ENCODE peak calls at places on chromosomes 5 and 9, in ten cellular contexts. D is lung; K is effector memory CD4-positive, alpha-beta T cell; A is left ventricle myocardium inferior; V is spleen; R is RWPE1; S is H9; G is brain microvascular endothelial cell; F is AG04450; T is mesendoderm. Z is an unnamed sample.

GRCh38 chr5:150345716-150346115 is 11.8 kb upstream of the TCOF1 start:
- DNase-seq in A (no peak), K (no peak), D (no peak), R (no peak), G (no peak), T (no peak), V (no peak), F (no peak), S (no peak), Z (no peak)

GRCh38 chr5:37867634-37868033 is 27.8 kb upstream of the GDNF start:
- DNase-seq in T (peak; percentile 33), R (no peak), V (no peak), A (no peak), G (no peak), D (no peak), K (no peak), F (no peak), S (no peak), Z (no peak)

GRCh38 chr5:88890070-88890781 is 7.2 kb upstream of the MEF2C start:
- DNase-seq in F (no peak), T (no peak), G (no peak), A (no peak), V (no peak), K (no peak), R (no peak), D (no peak), S (no peak), Z (no peak)

GRCh38 chr9:97984188-97985057 is 1.3 kb downstream of the ANP32B start:
- DNase-seq in G (peak; percentile 59), D (peak; percentile 84), K (peak; percentile 67), S (peak; percentile 34), F (peak; percentile 36), R (peak; percentile 94), T (peak; percentile 75), A (peak; percentile 88), V (peak; percentile 94), Z (no peak)

GRCh38 chr9:99059074-99059894 is 45.6 kb upstream of the TGFBR1 start:
- DNase-seq in F (no peak), S (no peak), A (peak; percentile 42), V (peak; percentile 83), T (no peak), D (no peak), R (no peak), G (no peak), K (no peak), Z (no peak)

GRCh38 chr9:15136646-15137045 is 170.4 kb downstream of the TTC39B start:
- DNase-seq in F (no peak), A (no peak), G (no peak), R (no peak), T (peak; percentile 87), V (no peak), D (no peak), S (peak; percentile 77), K (no peak), Z (no peak)

GRCh38 chr9:16869961-16870605 is 387 bp downstream of the BNC2 start:
- DNase-seq in K (no peak), F (no peak), V (no peak), S (peak; percentile 34), R (no peak), A (no peak), D (no peak), T (peak; percentile 49), G (no peak), Z (no peak)

GRCh38 chr9:125815568-125815967 is 68.4 kb downstream of the PBX3 start:
- DNase-seq in D (no peak), K (no peak), V (no peak), R (peak; percentile 79), A (no peak), G (no peak), F (no peak), S (no peak), T (peak; percentile 73), Z (no peak)

GRCh38 chr9:136608331-136609159 is 54.2 kb upstream of the EGFL7 start:
- DNase-seq in T (no peak), R (no peak), A (no peak), V (no peak), S (no peak), K (no peak), D (no peak), F (no peak), G (no peak), Z (no peak)
- H3K27ac ChIP-seq in T (no peak overlapping the region), R (peak overlapping the region; percentile 45), A (no peak overlapping the region), V (no peak overlapping the region), S (no peak overlapping the region), K (no peak overlapping the region), D (no peak overlapping the region), F (no peak overlapping the region), G (no peak overlapping the region), Z (peak overlapping the region; percentile 57)

DNA sequence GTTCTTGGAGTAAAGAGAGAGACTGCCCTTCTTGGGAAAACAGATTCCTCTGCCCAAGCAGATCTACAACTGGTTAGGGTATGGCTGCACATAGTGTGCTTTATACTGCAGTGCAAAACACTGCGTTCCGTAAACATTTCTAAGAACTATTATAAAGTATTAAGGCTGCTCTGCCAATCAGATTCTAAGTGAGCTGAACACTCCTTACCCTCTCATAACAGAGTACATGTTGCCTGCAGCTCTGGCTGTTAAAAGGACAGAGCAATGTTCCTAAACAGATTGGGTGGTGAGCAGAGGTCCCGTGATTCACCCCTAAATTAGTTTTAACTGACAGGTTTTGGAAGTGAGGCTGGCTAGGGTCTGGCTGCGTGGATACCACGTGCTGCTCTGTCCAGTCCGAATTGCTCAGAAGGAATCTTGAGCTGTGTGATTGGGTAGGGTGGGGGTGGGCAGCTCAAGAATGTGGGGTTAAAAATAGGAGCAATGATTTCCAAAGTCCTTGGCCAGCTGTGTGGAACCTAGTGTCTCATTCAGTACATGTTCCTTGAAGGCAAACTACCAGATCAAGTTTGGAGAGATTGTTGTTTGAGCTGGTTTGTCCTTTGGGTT is 497.5 kb upstream of the CD180 start:
- DNase-seq in T (no peak), G (peak; percentile 11), F (no peak), V (no peak), K (no peak), D (peak; percentile 49), R (no peak), A (peak; percentile 75), S (no peak), Z (no peak)
- H3K27ac ChIP-seq in T (no peak overlapping the region), G (no peak overlapping the region), F (no peak overlapping the region), V (peak overlapping the region; percentile 58), K (no peak overlapping the region), D (no peak overlapping the region), R (no peak overlapping the region), A (peak overlapping the region; percentile 85), S (no peak overlapping the region), Z (peak overlapping the region; percentile 63)

GRCh38 chr9:124296800-124297552 is 39.2 kb downstream of the NEK6 start:
- DNase-seq in T (no peak), R (no peak), F (no peak), A (no peak), D (no peak), V (no peak), S (no peak), G (no peak), K (no peak), Z (no peak)

GRCh38 chr9:124296094-124296493 is 38.3 kb downstream of the NEK6 start:
- DNase-seq in V (no peak), K (no peak), T (no peak), S (no peak), F (no peak), R (no peak), A (no peak), D (no peak), G (no peak), Z (no peak)

GRCh38 chr9:124297553-124297905 is 39.8 kb downstream of the NEK6 start:
- DNase-seq in F (peak; percentile 90), S (peak; percentile 77), V (no peak), T (peak; percentile 96), A (peak; percentile 88), K (no peak), D (peak; percentile 79), R (peak; percentile 96), G (peak; percentile 94), Z (no peak)

GRCh38 chr9:124293712-124294504 is 36.2 kb downstream of the NEK6 start:
- DNase-seq in T (peak; percentile 65), G (no peak), V (no peak), K (no peak), D (no peak), R (no peak), S (no peak), A (no peak), F (no peak), Z (no peak)

DNA sequence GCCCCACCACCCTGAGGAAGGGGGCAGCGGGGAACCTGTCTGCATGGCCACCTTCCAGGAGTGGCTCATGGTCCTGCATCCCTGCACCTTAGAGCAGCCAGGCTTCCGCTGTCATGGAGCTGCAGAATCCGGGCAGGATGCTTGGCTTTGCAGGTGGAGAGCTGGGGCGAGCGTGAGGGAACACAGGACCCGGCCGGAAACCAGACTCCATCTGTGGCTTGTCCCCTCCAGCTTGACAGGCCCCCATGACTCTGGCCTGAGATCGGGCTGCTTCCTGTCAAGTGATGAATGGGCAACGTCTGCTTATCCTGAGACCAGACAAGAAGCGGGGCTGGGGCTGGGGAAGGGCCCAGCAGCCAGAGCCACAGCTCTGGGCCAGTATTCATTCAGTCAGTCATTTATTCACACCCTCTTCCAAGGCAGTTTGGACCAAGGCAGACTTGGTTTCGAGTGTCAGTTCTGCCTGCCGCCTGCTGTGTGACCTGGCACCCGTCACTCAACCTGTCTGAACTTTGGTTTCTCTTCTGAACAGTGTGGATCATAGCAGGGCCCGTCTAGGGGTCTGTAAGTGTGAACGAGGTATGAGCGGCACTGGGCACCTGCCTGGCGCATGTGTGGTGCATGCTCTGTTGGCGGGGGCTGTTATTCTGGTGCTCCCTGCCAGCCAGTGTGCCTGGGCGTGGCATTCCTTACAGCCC is 37.5 kb downstream of the NEK6 start:
- DNase-seq in G (no peak), K (no peak), R (no peak), S (no peak), A (no peak), F (no peak), D (no peak), V (no peak), T (no peak), Z (no peak)
- H3K27ac ChIP-seq in G (no peak overlapping the region), K (no peak overlapping the region), R (peak overlapping the region; percentile 90), S (no peak overlapping the region), A (peak overlapping the region; percentile 90), F (peak overlapping the region; percentile 31), D (peak overlapping the region; percentile 21), V (peak overlapping the region; percentile 5), T (no peak overlapping the region), Z (no peak overlapping the region)

GRCh38 chr9:131090025-131090787 is 6.1 kb upstream of the AIF1L start:
- DNase-seq in G (no peak), K (no peak), V (no peak), F (no peak), R (no peak), S (no peak), D (no peak), A (no peak), T (no peak), Z (no peak)

GRCh38 chr9:131091352-131091992 is 4.9 kb upstream of the AIF1L start:
- DNase-seq in R (no peak), G (no peak), V (no peak), F (no peak), A (no peak), S (no peak), K (no peak), T (no peak), D (no peak), Z (no peak)

GRCh38 chr9:131092548-131093440 is 3.5 kb upstream of the AIF1L start:
- DNase-seq in T (no peak), R (no peak), V (no peak), S (no peak), F (no peak), A (no peak), D (no peak), G (no peak), K (no peak), Z (no peak)

GRCh38 chr9:131094015-131094414 is 2.3 kb upstream of the AIF1L start:
- DNase-seq in T (no peak), A (no peak), D (no peak), F (no peak), K (no peak), V (no peak), S (no peak), R (no peak), G (no peak), Z (no peak)

DNA sequence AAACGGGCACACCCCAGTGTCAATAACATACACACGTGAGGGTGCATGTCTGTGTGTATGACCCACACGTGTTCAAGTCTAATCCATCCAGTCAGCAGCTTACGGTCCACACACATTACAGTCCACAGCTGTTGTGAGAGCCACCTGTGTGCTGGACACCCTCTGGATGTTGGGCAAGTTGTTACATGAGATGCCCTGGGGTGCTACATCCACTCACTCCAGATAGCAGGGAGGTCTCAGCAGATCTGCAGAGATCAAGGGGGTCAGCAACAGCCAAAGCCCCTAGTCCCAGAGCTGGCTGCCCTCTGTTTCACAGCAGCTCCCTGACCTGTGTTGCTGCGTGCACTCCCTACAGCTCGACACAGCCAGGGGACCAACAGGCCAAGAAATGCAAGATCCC is 4.3 kb upstream of the AIF1L start:
- DNase-seq in S (no peak), D (no peak), V (no peak), T (no peak), A (no peak), K (no peak), R (no peak), G (no peak), F (no peak), Z (no peak)
- H3K27ac ChIP-seq in S (no peak overlapping the region), D (no peak overlapping the region), V (no peak overlapping the region), T (no peak overlapping the region), A (no peak overlapping the region), K (no peak overlapping the region), R (no peak overlapping the region), G (peak overlapping the region; percentile 16), F (no peak overlapping the region), Z (no peak overlapping the region)